ENCODE peak calls at places on chromosomes 3 and 15, in seven cellular contexts. M, U, B, P, X, R and C are unnamed samples.

GRCh38 chr3:60743631-60744164 is 507.6 kb downstream of the FHIT start:
- DNase-seq in M (peak; percentile 21), B (no peak), R (peak; percentile 7), U (no peak), P (no peak), X (peak; percentile 48), C (peak; percentile 1)

GRCh38 chr3:105829229-105829628 is 39.6 kb downstream of the CBLB start:
- DNase-seq in M (no peak), U (no peak), B (no peak), R (no peak), X (no peak), P (no peak), C (no peak)

GRCh38 chr3:171049831-171050444 is 23.4 kb upstream of the SLC2A2 start:
- DNase-seq in B (peak; percentile 34), R (peak; percentile 63), M (peak; percentile 71), P (peak; percentile 19), U (peak; percentile 27), X (peak; percentile 65), C (peak; percentile 14)

GRCh38 chr3:185332026-185332735 is 30.8 kb upstream of the MAP3K13 start:
- DNase-seq in U (no peak), M (peak; percentile 87), P (no peak), X (no peak), R (no peak), B (peak; percentile 52), C (no peak)

GRCh38 chr15:39388118-39388517 is 192.8 kb upstream of the THBS1 start:
- DNase-seq in U (no peak), M (peak; percentile 76), X (no peak), R (no peak), B (no peak), P (no peak), C (no peak)

GRCh38 chr3:138328341-138328740 is 1.3 kb downstream of the NME9 start:
- DNase-seq in B (no peak), R (peak; percentile 27), X (no peak), P (no peak), U (peak; percentile 14), M (no peak), C (no peak)

GRCh38 chr3:30399394-30400181 is 206.8 kb upstream of the TGFBR2 start:
- DNase-seq in U (no peak), X (no peak), P (no peak), B (no peak), M (no peak), R (no peak), C (no peak)

GRCh38 chr15:76968310-76968709 is 26.6 kb upstream of the PSTPIP1 start:
- DNase-seq in B (no peak), P (no peak), U (no peak), X (no peak), M (no peak), R (no peak), C (no peak)

GRCh38 chr15:49991587-49991986 is 127.4 kb downstream of the ATP8B4 start:
- DNase-seq in B (no peak), X (no peak), P (no peak), U (no peak), R (no peak), M (no peak), C (no peak)

GRCh38 chr3:4284865-4285264 is 18.3 kb upstream of the SETMAR start:
- DNase-seq in R (no peak), U (no peak), X (no peak), M (no peak), P (no peak), B (no peak), C (no peak)

GRCh38 chr3:4292301-4292700 is 10.9 kb upstream of the SETMAR start:
- DNase-seq in R (no peak), U (no peak), X (no peak), B (no peak), P (no peak), M (no peak), C (no peak)

GRCh38 chr3:4289044-4289443 is 14.1 kb upstream of the SETMAR start:
- DNase-seq in X (no peak), M (no peak), P (no peak), R (no peak), B (no peak), U (no peak), C (no peak)

GRCh38 chr3:4290272-4290893 is 12.8 kb upstream of the SETMAR start:
- DNase-seq in M (peak; percentile 10), R (peak; percentile 32), X (no peak), U (peak; percentile 68), P (no peak), B (no peak), C (no peak)
- TF ChIP-seq TAF1 in M (no peak), R (no peak), X (no peak), U (no peak), P (no peak), B (no peak), C (no peak)

GRCh38 chr3:71103430-71103881 is 480.1 kb downstream of the FOXP1 start:
- DNase-seq in X (no peak), B (no peak), R (peak; percentile 61), M (peak; percentile 40), U (no peak), P (no peak), C (no peak)
- TF ChIP-seq POLR2AphosphoS5 in X (no peak), B (no peak), R (no peak), M (no peak), U (no peak), P (no peak), C (no peak)

DNA sequence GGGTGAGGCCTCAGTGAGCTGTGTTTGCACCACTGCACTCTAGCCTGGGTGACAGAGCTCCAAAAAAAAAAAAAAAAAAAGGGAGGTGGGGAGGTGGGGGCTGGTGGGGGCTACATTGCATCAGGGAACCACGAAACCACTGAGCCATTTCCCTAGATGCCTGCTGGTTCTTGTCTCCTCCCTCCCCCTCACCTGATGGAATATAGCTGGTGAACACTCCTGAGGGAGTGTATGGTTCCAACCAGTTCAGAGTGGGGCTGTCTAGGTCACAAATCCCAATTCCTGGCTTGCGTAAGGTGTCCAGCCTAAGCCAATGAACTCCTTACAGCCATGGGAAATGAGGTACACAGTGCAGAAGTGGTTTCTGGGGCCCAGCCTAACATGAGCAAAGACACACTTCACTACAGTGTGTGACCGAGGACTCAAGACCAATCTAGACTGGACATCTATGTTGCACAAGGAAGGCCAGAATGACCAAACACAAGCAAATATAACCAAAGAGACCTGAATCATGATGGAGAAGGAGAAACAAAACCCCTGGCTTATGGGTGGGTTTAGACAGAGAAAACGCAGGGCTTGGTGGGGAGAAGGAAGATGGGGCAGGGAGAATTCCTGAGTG is 39.2 kb upstream of the OSBPL11 start:
- DNase-seq in X (peak; percentile 8), R (no peak), B (no peak), U (no peak), P (no peak), M (no peak), C (no peak)
- TF ChIP-seq TAF1 in X (no peak), R (no peak), B (no peak), U (no peak), P (no peak), M (no peak), C (no peak)

GRCh38 chr15:84840741-84841429 is 23.7 kb downstream of the ALPK3 start:
- DNase-seq in B (no peak), X (no peak), M (peak; percentile 51), R (peak; percentile 60), U (no peak), P (no peak), C (no peak)
- TF ChIP-seq POLR2AphosphoS5 in B (no peak), X (no peak), M (no peak), R (no peak), U (no peak), P (no peak), C (no peak)

GRCh38 chr3:195767792-195768191 is 43.9 kb downstream of the MUC4 start:
- DNase-seq in M (no peak), B (no peak), P (no peak), R (no peak), X (no peak), U (no peak), C (no peak)
- TF ChIP-seq TAF1 in M (no peak), B (no peak), P (no peak), R (no peak), X (no peak), U (no peak), C (no peak)

DNA sequence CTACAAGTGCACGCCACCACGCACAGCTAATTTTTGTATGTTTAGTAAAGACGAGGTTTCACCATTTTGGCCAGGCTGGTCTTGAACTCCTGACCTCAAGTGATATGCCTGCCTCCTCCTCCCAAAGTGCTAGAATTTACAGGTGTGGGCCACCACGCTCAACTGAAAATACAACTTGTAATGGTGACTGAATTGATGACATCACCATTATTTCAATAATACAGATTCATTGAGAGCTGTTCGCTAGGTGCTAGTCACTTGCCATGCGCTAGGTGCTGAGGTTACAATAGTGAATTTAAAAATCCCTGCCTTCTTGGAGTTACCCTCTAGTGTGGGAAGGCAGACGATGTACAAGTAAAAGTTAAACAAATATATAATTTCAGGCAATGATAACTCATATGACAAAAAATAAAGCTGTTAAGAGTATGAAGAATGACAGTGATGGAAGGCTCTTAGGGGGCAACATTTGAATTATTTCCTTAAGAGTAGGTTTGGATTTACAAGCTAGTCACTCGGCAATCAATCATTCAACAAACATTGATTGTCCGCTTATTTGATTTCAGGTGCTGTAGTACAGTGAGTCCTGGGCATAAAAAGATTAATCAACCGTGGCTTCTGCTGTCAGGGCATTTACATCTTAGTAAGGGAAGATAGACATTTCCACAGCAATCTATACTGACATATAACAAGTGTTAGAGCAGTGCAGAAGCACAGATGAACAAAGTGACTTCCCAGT is 9.1 kb upstream of the PPARG start:
- DNase-seq in P (no peak), M (no peak), U (no peak), X (no peak), B (no peak), R (no peak), C (no peak)
- TF ChIP-seq POLR2AphosphoS5 in P (no peak), M (no peak), U (no peak), X (no peak), B (no peak), R (no peak), C (no peak)

GRCh38 chr3:18758047-18758704 is 333.0 kb upstream of the SATB1 start:
- DNase-seq in B (peak; percentile 28), P (no peak), R (peak; percentile 27), M (peak; percentile 47), U (peak; percentile 37), X (no peak), C (no peak)
- TF ChIP-seq TAF1 in B (no peak), P (no peak), R (no peak), M (no peak), U (no peak), X (no peak), C (no peak)